ENCODE peak calls at places on chromosomes 13 and 19, in four cellular contexts. Y is K562, V is HepG2, H is H1. I is an unnamed sample.
A peak's percentile ranks its signal among the peaks of the same experiment; 100 is the strongest.

GRCh38 chr19:17974551-17974950 is 7.6 kb downstream of the KCNN1 start:
- DNase-seq in Y (no peak), V (no peak), H (no peak), I (no peak)

GRCh38 chr13:47959468-47960088 is 41.5 kb downstream of the SUCLA2 start:
- DNase-seq in Y (no peak), V (no peak), H (no peak), I (peak; percentile 20)

GRCh38 chr19:38842439-38843174 is 7.2 kb downstream of the HNRNPL start:
- DNase-seq in Y (no peak), V (no peak), H (no peak), I (no peak)

GRCh38 chr19:6738726-6739389 is 622 bp upstream of the TRIP10 start:
- DNase-seq in Y (peak; percentile 45), V (no peak), H (peak; percentile 76), I (peak; percentile 67)

GRCh38 chr19:56142087-56142787 is 1.1 kb downstream of the ZNF444 start:
- DNase-seq in Y (no peak), V (peak; percentile 97), H (no peak), I (no peak)

GRCh38 chr19:19637523-19638251 is 5.8 kb downstream of the GMIP start:
- DNase-seq in Y (no peak), V (no peak), H (peak; percentile 97), I (peak; percentile 96)

GRCh38 chr19:46787331-46788100 is 878 bp downstream of the SLC1A5 start:
- DNase-seq in Y (peak; percentile 67), V (peak; percentile 54), H (peak; percentile 64), I (peak; percentile 65)

GRCh38 chr19:48303367-48303766 is 22.0 kb upstream of the EMP3 start:
- DNase-seq in Y (no peak), V (no peak), H (no peak), I (no peak)

GRCh38 chr13:93227906-93228801 is 1.5 kb downstream of the GPC6 start:
- DNase-seq in Y (peak; percentile 82), V (peak; percentile 80), H (peak; percentile 86), I (peak; percentile 91)

GRCh38 chr13:101059803-101060202 is 356.5 kb downstream of the NALCN start:
- DNase-seq in Y (no peak), V (no peak), H (no peak), I (no peak)

GRCh38 chr19:43956827-43957226 is 5.8 kb downstream of the ZNF221 start:
- DNase-seq in Y (no peak), V (no peak), H (no peak), I (no peak)

GRCh38 chr13:61695147-61695546 is 279.5 kb upstream of the PCDH20 start:
- DNase-seq in Y (no peak), V (no peak), H (no peak), I (no peak)

GRCh38 chr19:18833849-18834643 is 2.3 kb downstream of the UPF1 start:
- DNase-seq in Y (peak; percentile 33), V (peak; percentile 53), H (no peak), I (peak; percentile 52)

GRCh38 chr13:27583645-27584044 is 36.7 kb downstream of the LNX2 start:
- DNase-seq in Y (no peak), V (peak; percentile 7), H (no peak), I (no peak)

GRCh38 chr19:47582320-47582909 is 9.5 kb upstream of the ZNF541 start:
- DNase-seq in Y (no peak), V (no peak), H (no peak), I (no peak)

GRCh38 chr13:90430127-90430526 is 917.4 kb upstream of the MIR17HG start:
- DNase-seq in Y (no peak), V (no peak), H (no peak), I (no peak)

GRCh38 chr19:51323481-51323891 is 12.0 kb downstream of the IGLON5 start:
- DNase-seq in Y (no peak), V (no peak), H (no peak), I (no peak)

GRCh38 chr19:39740395-39740794 is 2.6 kb upstream of the CLC start:
- DNase-seq in Y (no peak), V (no peak), H (no peak), I (no peak)

GRCh38 chr19:32881766-32882165 is 12.2 kb upstream of the SLC7A9 start:
- DNase-seq in Y (no peak), V (no peak), H (peak; percentile 45), I (no peak)

GRCh38 chr13:53782400-53783030 is 753.9 kb downstream of the OLFM4 start:
- DNase-seq in Y (peak; percentile 21), V (peak; percentile 33), H (peak; percentile 47), I (peak; percentile 84)

GRCh38 chr13:36417328-36417727 is 15.0 kb upstream of the CCNA1 start:
- DNase-seq in Y (no peak), V (no peak), H (no peak), I (no peak)

GRCh38 chr13:36421447-36421846 is 10.8 kb upstream of the CCNA1 start:
- DNase-seq in Y (no peak), V (no peak), H (no peak), I (no peak)

GRCh38 chr13:36420437-36420891 is 11.8 kb upstream of the CCNA1 start:
- DNase-seq in Y (peak; percentile 64), V (peak; percentile 61), H (peak; percentile 87), I (peak; percentile 90)

GRCh38 chr13:36414461-36414860 is 17.8 kb upstream of the CCNA1 start:
- DNase-seq in Y (no peak), V (no peak), H (no peak), I (no peak)

DNA sequence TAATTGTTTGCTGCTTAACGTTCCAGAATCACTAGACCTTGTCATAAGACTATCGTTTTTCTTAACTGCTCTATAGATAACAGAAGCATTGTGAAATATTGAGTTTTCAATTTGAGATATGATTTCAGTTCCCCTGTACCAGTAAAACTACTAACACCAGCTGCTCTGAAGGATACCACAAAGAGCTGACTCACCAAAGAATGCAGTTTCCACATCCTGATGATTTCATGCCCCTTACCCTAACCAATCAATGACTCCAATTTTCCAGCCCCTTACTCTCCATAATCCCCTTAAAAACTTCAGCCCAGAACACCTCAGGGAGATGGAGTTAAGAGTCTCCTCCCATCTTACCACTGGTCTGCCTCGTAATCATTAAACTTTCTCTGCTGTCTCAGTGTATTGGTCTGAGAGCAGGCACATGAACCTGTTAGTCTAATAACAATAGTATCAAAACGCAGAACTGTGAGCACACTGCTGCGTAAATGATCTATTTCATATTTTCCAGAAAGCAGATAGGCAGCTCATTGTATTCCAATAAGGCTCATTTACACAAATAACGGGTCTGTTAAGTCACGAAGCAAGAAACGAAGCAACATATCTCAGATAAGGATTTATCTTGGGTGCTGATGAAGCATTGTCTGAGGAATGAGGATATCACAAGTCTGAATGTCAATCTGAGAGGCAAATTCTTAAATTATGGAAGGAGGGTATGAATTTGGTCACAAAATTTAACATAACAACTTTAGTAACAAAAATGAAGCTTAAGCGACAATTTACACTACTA is 14.1 kb upstream of the CCNA1 start:
- DNase-seq in Y (no peak), V (no peak), H (no peak), I (peak; percentile 9)
- H2AFZ ChIP-seq in Y (no peak overlapping the region), V (no peak overlapping the region), H (peak overlapping the region; percentile 49), I (peak overlapping the region; percentile 67)

GRCh38 chr13:67186985-67187569 is 43.1 kb downstream of the PCDH9 start:
- DNase-seq in Y (no peak), V (no peak), H (no peak), I (peak; percentile 6)
- TF ChIP-seq CREB1 in Y (no peak), V (no peak), H (peak; percentile 24), I (no peak)

DNA sequence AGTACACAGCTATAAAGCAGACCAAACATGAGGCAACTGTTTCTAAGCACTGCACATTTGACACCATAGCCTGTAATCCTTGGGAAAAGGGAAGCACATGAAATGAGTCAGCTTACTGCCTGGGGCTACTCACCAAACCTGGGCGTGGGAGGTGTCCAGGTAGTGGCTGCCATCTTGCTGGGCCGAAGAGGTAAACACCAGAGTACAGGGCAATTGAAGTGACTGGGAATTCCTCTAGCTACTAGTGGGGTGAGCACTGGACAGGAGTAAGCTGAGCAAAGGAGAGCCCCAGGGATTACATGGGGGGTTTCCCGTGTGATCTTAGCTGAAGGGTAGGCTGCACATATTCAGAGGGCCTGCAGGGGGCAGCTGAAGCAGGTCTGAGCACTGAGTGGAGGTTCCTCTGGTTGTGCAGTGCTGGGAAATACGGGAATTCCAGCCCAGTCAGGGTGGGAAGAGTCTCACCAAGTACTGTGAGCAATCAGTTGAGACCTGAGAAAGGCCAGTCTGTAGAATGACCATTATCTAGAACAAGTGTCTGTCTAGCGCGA is 140.5 kb downstream of the SLC7A1 start:
- DNase-seq in Y (peak; percentile 42), V (peak; percentile 16), H (peak; percentile 55), I (peak; percentile 63)
- TF ChIP-seq CTCF in Y (peak; percentile 64), V (peak; percentile 39), H (peak; percentile 47), I (peak; percentile 64)

GRCh38 chr13:89375839-89376238 is 1704.7 kb downstream of the SLITRK5 start:
- DNase-seq in Y (no peak), V (no peak), H (no peak), I (no peak)
- H2AFZ ChIP-seq in Y (no peak overlapping the region), V (no peak overlapping the region), H (peak overlapping the region; percentile 49), I (peak overlapping the region; percentile 61)

GRCh38 chr19:4914736-4915501 is 5.6 kb downstream of the UHRF1 start:
- DNase-seq in Y (peak; percentile 67), V (no peak), H (no peak), I (no peak)
- TF ChIP-seq CREB1 in Y (no peak), V (no peak), H (no peak), I (no peak)

GRCh38 chr13:39051157-39051556 is 12.9 kb downstream of the NHLRC3 start:
- DNase-seq in Y (peak; percentile 15), V (peak; percentile 13), H (no peak), I (peak; percentile 46)

GRCh38 chr13:39044536-39044935 is 6.3 kb downstream of the NHLRC3 start:
- DNase-seq in Y (no peak), V (no peak), H (no peak), I (no peak)

GRCh38 chr13:39048806-39049205 is 10.6 kb downstream of the NHLRC3 start:
- DNase-seq in Y (no peak), V (no peak), H (no peak), I (no peak)

GRCh38 chr13:39049274-39049673 is 11.0 kb downstream of the NHLRC3 start:
- DNase-seq in Y (no peak), V (no peak), H (no peak), I (no peak)

GRCh38 chr13:39047560-39047959 is 9.3 kb downstream of the NHLRC3 start:
- DNase-seq in Y (peak; percentile 13), V (no peak), H (peak; percentile 49), I (peak; percentile 80)
- TF ChIP-seq CTCF in Y (no peak), V (no peak), H (peak; percentile 36), I (peak; percentile 51)

GRCh38 chr13:24208314-24208713 is 47.8 kb downstream of the SPATA13 start:
- DNase-seq in Y (no peak), V (no peak), H (no peak), I (no peak)
- H2AFZ ChIP-seq in Y (no peak overlapping the region), V (no peak overlapping the region), H (no peak overlapping the region), I (no peak overlapping the region)

DNA sequence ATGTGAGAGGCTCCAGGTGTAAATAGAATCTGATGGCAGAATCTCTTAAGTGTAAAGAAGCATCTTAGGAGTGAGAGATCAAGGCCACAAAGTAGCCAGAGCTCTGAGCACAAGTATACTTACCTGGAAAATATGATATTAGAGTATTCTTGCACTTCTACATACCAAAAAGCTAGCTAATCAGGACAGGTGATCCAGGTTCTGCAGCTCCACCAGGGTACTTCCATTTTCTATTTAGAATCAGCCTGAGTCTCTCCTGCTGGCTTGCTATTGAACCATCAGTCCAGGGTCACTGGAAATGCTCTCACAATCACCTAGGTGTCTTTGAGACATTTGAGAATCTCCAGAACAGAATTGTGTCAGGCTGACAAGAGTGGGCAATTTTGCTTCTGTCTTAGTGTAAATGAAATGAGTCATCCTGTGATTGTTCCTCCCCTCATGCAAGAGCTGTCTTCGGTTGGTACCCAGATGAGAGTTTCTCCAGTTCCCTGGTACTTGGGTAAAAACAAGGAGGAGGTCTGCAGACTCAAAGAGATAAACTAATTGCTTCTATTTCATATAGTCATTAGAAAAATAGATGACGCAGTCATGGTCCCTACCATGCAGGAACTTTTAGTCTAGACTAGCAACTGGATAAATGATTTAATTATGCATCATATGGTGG is 14.6 kb downstream of the ZNF254 start:
- DNase-seq in Y (no peak), V (no peak), H (no peak), I (no peak)
- TF ChIP-seq CREB1 in Y (no peak), V (no peak), H (no peak), I (no peak)

I was measured in GM23338.